ENCODE peak calls at places on chromosomes 16 and 17, in seven cellular contexts. D is AG09309, T is fibroblast of pulmonary artery, X is foreskin keratinocyte, U is glutamatergic neuron, B is RWPE1, M is cardiac fibroblast. O is an unnamed sample.

GRCh38 chr17:7404737-7405412 is 978 bp upstream of the TMEM256 start:
- DNase-seq in M (peak), D (no peak), B (no peak), X (no peak), U (peak), T (peak), O (no peak)

GRCh38 chr16:19446886-19447285 is 29.2 kb downstream of the TMC5 start:
- DNase-seq in D (no peak), T (no peak), B (no peak), U (no peak), M (no peak), X (no peak), O (no peak)

GRCh38 chr17:7654832-7655540 is 4.3 kb downstream of the ATP1B2 start:
- DNase-seq in U (no peak), T (peak), M (peak), X (no peak), B (no peak), D (no peak), O (no peak)

GRCh38 chr16:51161440-51162195 is 10.5 kb upstream of the SALL1 start:
- DNase-seq in B (no peak), U (no peak), T (peak), X (no peak), D (no peak), M (peak), O (no peak)

GRCh38 chr17:40714473-40714872 is 10.9 kb upstream of the KRT24 start:
- DNase-seq in B (no peak), D (no peak), T (no peak), U (peak), M (no peak), X (no peak), O (no peak)

GRCh38 chr17:8204761-8205555 is 5.4 kb downstream of the AURKB start:
- DNase-seq in T (no peak), U (no peak), D (no peak), M (no peak), X (no peak), B (no peak), O (no peak)

GRCh38 chr16:57310801-57311200 is 26.3 kb upstream of the PLLP start:
- DNase-seq in B (no peak), D (no peak), T (no peak), M (no peak), X (no peak), U (no peak), O (no peak)

GRCh38 chr17:68777243-68777855 is 176.2 kb upstream of the FAM20A start:
- DNase-seq in X (no peak), D (no peak), U (peak), M (peak), B (peak), T (peak), O (no peak)

GRCh38 chr17:57582881-57583756 is 162.0 kb downstream of the CCDC182 start:
- DNase-seq in X (no peak), U (no peak), T (no peak), B (no peak), M (no peak), D (no peak), O (no peak)

GRCh38 chr16:28876016-28876659 is 2.1 kb upstream of the ATP2A1 start:
- DNase-seq in X (no peak), B (no peak), U (no peak), M (no peak), T (no peak), D (no peak), O (no peak)

GRCh38 chr16:67148221-67148620 is 2.6 kb downstream of the B3GNT9 start:
- DNase-seq in M (no peak), B (no peak), D (no peak), U (no peak), T (no peak), X (no peak), O (no peak)

GRCh38 chr16:57061084-57061905 is 31.1 kb upstream of the CPNE2 start:
- DNase-seq in X (peak), T (peak), M (peak), D (no peak), U (peak), B (peak), O (no peak)

GRCh38 chr17:42252528-42253172 is 23.5 kb downstream of the STAT5B start:
- DNase-seq in D (no peak), B (no peak), U (no peak), T (no peak), X (no peak), M (peak), O (no peak)

GRCh38 chr17:77377836-77378235 is 237.1 kb downstream of the SEC14L1 start:
- DNase-seq in X (no peak), B (no peak), T (no peak), M (no peak), U (no peak), D (no peak), O (no peak)

GRCh38 chr16:17768257-17768656 is 297.5 kb upstream of the XYLT1 start:
- DNase-seq in X (peak), B (peak), U (no peak), M (peak), T (peak), D (peak), O (no peak)

GRCh38 chr16:84973776-84974523 is 37.4 kb downstream of the ZDHHC7 start:
- DNase-seq in D (no peak), X (no peak), T (no peak), B (no peak), U (peak), M (no peak), O (no peak)

GRCh38 chr17:40121886-40122465 is at the start of gene MSL1:
- DNase-seq in T (peak), M (peak), B (peak), U (peak), D (no peak), X (no peak), O (no peak)

GRCh38 chr17:73203135-73203787 is 10.4 kb downstream of the COG1 start:
- DNase-seq in T (peak), M (peak), B (no peak), U (no peak), D (no peak), X (no peak), O (no peak)

GRCh38 chr16:55499951-55500350 is 8.9 kb upstream of the LPCAT2 start:
- DNase-seq in M (peak), D (peak), T (peak), U (no peak), B (peak), X (peak), O (no peak)

GRCh38 chr16:81848306-81848853 is 69.3 kb downstream of the PLCG2 start:
- DNase-seq in X (no peak), B (no peak), T (no peak), M (no peak), U (no peak), D (no peak), O (no peak)

GRCh38 chr16:23835390-23836077 is at the start of gene PRKCB:
- DNase-seq in X (no peak), T (peak), B (peak), D (no peak), M (peak), U (peak), O (peak)

GRCh38 chr17:75864448-75864871 is 9.3 kb upstream of the WBP2 start:
- DNase-seq in D (no peak), T (peak), U (no peak), B (no peak), M (peak), X (no peak), O (no peak)

GRCh38 chr17:14331982-14332298 is 31.1 kb downstream of the HS3ST3B1 start:
- DNase-seq in M (no peak), X (no peak), T (no peak), B (no peak), D (no peak), U (no peak), O (no peak)

GRCh38 chr16:11050954-11051353 is 106.6 kb downstream of the CLEC16A start:
- DNase-seq in B (no peak), X (no peak), T (no peak), U (no peak), D (no peak), M (no peak), O (no peak)

GRCh38 chr17:39063681-39064069 is 87.8 kb downstream of the PLXDC1 start:
- DNase-seq in M (no peak), U (no peak), D (no peak), T (no peak), X (no peak), B (no peak), O (no peak)

GRCh38 chr16:28839899-28840298 is 6.2 kb downstream of the TUFM start:
- DNase-seq in M (no peak), B (no peak), T (no peak), X (no peak), U (no peak), D (no peak), O (no peak)

GRCh38 chr16:31000671-31001382 is 9.6 kb downstream of the STX1B start:
- DNase-seq in M (no peak), D (no peak), X (no peak), U (no peak), T (no peak), B (no peak), O (no peak)

GRCh38 chr17:31559647-31560501 is 168.4 kb downstream of the RAB11FIP4 start:
- DNase-seq in U (no peak), X (no peak), D (no peak), M (no peak), T (no peak), B (peak), O (no peak)

GRCh38 chr17:2259769-2260536 is 43.6 kb downstream of the SMG6 start:
- DNase-seq in B (no peak), X (no peak), D (no peak), M (no peak), T (peak), U (no peak), O (no peak)

GRCh38 chr16:821751-822150 is 21.2 kb upstream of the GNG13 start:
- DNase-seq in T (no peak), M (no peak), X (no peak), B (no peak), D (no peak), U (no peak), O (no peak)

GRCh38 chr17:38591759-38592241 is 14.0 kb downstream of the SRCIN1 start:
- DNase-seq in U (no peak), X (no peak), M (peak), B (no peak), D (no peak), T (peak), O (no peak)

GRCh38 chr17:45385331-45385997 is 47.2 kb downstream of the ARHGAP27 start:
- DNase-seq in D (peak), X (no peak), U (peak), T (peak), M (peak), B (peak), O (peak)

GRCh38 chr16:30335598-30336474 is 19.3 kb downstream of the CD2BP2 start:
- DNase-seq in B (no peak), X (peak), M (peak), T (peak), U (no peak), D (no peak), O (no peak)

GRCh38 chr17:78990349-78991016 is 10.8 kb upstream of the LGALS3BP start:
- DNase-seq in M (no peak), X (no peak), B (no peak), D (no peak), U (no peak), T (no peak), O (no peak)

GRCh38 chr16:71348262-71349085 is 10.0 kb upstream of the CALB2 start:
- DNase-seq in B (no peak), D (no peak), M (no peak), T (no peak), X (no peak), U (no peak), O (no peak)

GRCh38 chr17:60149691-60150582 is at the start of gene CA4:
- DNase-seq in U (peak), D (no peak), X (no peak), T (no peak), M (no peak), B (no peak), O (no peak)

GRCh38 chr16:84065536-84066132 is 23.0 kb upstream of the SLC38A8 start:
- DNase-seq in T (peak), U (peak), B (peak), M (peak), D (peak), X (no peak), O (peak)

GRCh38 chr17:83173997-83174858 is 94.8 kb downstream of the METRNL start:
- DNase-seq in D (no peak), M (peak), T (no peak), U (peak), X (no peak), B (no peak), O (no peak)

GRCh38 chr17:16453493-16453851 is 38.1 kb downstream of the TRPV2 start:
- DNase-seq in M (no peak), X (no peak), U (no peak), T (no peak), B (no peak), D (no peak), O (no peak)
- TF ChIP-seq CTCF in M (no peak), X (no peak), U (no peak), T (no peak), B (peak), D (no peak), O (no peak)

DNA sequence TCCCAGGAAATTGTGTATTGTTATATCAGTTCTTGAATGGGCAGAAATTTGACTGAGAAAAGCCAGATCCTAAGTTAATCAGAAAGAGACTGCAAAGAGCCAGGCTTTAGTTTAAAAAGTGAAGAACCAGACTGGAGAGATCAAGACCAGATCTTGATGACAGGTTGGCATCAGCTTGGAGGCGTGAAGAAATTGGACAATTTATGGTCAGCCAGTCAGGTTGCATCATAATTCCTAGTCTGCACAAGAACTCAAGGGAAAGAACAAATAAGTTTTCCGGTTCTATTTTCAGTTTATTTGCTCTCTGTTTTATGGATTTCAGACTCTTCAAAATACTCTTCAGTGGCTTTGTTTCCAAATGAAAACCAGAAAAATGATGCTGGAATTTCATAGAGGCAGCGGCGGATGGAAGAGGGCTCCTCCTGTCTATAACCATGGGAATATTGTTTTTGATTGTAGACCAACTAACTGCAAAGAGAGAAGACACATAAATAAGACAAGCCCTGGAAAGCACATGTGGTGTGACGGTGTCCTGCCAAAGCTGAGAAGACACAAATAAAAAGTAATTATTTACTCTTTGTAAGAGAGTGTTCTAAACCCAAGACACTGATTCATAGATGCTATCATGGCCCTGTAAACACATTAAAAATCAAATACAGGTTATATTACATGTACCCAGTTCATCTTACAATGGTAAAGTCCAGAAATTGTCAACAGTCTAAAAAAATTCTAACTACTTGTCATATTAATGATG is 91.7 kb downstream of the PCTP start:
- DNase-seq in B (no peak), D (no peak), X (no peak), T (no peak), M (no peak), U (no peak), O (no peak)
- TF ChIP-seq CTCF in B (no peak), D (no peak), X (no peak), T (no peak), M (no peak), U (no peak), O (no peak)

GRCh38 chr16:68349838-68350410 is 39.1 kb downstream of the PRMT7 start:
- DNase-seq in M (no peak), U (no peak), T (no peak), B (no peak), D (no peak), X (no peak), O (no peak)

GRCh38 chr16:68351991-68352431 is 41.2 kb downstream of the PRMT7 start:
- DNase-seq in D (no peak), T (no peak), X (no peak), U (no peak), B (no peak), M (no peak), O (no peak)

GRCh38 chr16:68353366-68353765 is 42.5 kb downstream of the PRMT7 start:
- DNase-seq in M (no peak), T (no peak), U (no peak), B (no peak), X (no peak), D (no peak), O (no peak)

GRCh38 chr16:68350951-68351350 is 40.1 kb downstream of the PRMT7 start:
- DNase-seq in D (no peak), X (no peak), M (no peak), U (no peak), T (no peak), B (no peak), O (no peak)

DNA sequence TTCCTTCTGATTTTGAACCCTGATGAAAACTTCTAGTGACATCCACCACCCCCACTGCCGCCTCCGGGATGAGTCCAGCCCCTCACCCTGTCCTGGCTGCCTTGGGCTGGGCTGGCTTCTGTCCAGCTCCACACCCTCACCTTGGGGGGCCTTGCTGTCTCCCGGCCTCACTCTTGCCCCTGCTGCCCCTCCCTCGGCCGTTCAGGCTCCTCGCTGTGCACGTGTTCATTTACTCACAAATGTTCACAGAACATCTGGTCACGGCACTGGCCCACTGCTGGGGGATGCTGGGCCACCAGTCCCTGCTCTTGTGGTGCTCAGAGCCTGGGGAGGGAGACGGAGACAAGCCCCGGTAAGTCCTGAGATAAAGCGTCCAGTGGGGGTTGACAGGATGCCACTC is 40.6 kb downstream of the PRMT7 start:
- DNase-seq in T (no peak), U (no peak), M (no peak), X (no peak), D (no peak), B (no peak), O (no peak)
- TF ChIP-seq CTCF in T (no peak), U (no peak), M (no peak), X (no peak), D (no peak), B (no peak), O (no peak)

DNA sequence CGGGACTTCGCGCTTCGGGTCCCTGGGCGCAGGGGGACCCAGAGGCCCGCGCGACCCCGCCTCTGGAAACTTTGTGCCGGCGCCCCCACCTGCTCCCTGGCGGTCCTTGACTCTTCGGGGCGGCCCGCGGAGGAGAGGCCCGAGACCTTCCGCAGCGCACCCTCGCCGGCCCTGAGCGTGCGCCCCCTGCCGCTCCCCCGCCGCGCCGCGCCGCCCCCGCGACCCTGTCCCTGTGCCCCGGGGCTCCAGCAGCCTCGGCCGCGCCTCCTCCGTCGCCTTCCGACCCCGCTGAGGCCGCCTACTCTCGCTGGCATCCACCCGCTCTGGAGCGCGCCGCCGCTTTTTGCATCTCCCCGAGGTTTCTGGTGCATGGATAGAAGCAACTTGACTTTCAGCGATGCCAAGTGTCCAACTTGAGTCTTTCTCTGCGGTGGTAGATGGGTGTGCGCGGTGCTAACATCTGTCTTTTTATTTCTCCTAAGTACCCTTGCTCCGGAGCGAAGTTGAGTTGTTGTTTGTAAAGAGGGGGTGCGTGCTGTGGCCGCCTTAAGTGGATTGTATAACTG is 414 bp downstream of the DUSP14 start:
- DNase-seq in U (peak), D (no peak), T (peak), M (peak), X (no peak), B (no peak), O (no peak)
- TF ChIP-seq CTCF in U (peak), D (no peak), T (no peak), M (no peak), X (peak), B (peak), O (no peak)

GRCh38 chr17:80861892-80862291 is 129.7 kb upstream of the CHMP6 start:
- DNase-seq in B (peak), U (peak), M (peak), T (peak), X (peak), D (no peak), O (no peak)
- TF ChIP-seq CTCF in B (peak), U (no peak), M (peak), T (peak), X (peak), D (peak), O (no peak)

O was measured in omental fat pad.